ENCODE peak calls at places on chromosomes 11 and 22, in five cellular contexts. O is WTC11; X is NCI-H2081; C is retina; B is stimulated activated CD8-positive, alpha-beta memory T cell treated with anti-CD3 and anti-CD28 coated beads, Interleukin-4, amount 100 ng/mL, for 48 hours. T is an unnamed sample.

GRCh38 chr11:70782401-70782913 is 384.1 kb downstream of the CTTN start:
- DNase-seq in C (no peak), O (no peak), B (no peak), X (no peak), T (no peak)

GRCh38 chr11:122809861-122810260 is 28.4 kb upstream of the CRTAM start:
- DNase-seq in O (no peak), X (no peak), C (no peak), B (no peak), T (no peak)

GRCh38 chr22:24181088-24181995 is at the start of gene SUSD2:
- DNase-seq in B (no peak), C (peak; percentile 52), O (peak; percentile 44), X (no peak), T (no peak)

GRCh38 chr11:46290021-46290420 is 12.6 kb downstream of the CREB3L1 start:
- DNase-seq in O (no peak), B (no peak), C (no peak), X (no peak), T (no peak)

GRCh38 chr11:73388241-73389133 is 12.3 kb downstream of the RELT start:
- DNase-seq in C (peak; percentile 50), B (no peak), O (no peak), X (no peak), T (no peak)

GRCh38 chr11:26134481-26135355 is 197.2 kb upstream of the ANO3 start:
- DNase-seq in O (no peak), C (peak; percentile 52), X (no peak), B (no peak), T (no peak)

GRCh38 chr22:28398987-28399386 is 280.7 kb downstream of the TTC28 start:
- DNase-seq in C (no peak), B (no peak), O (no peak), X (no peak), T (no peak)

GRCh38 chr11:94473177-94473799 is 20.4 kb downstream of the MRE11 start:
- DNase-seq in X (no peak), C (no peak), B (no peak), O (no peak), T (no peak)

GRCh38 chr11:73350908-73351636 is 25.1 kb upstream of the RELT start:
- DNase-seq in O (peak; percentile 50), C (peak; percentile 82), B (peak; percentile 62), X (peak; percentile 44), T (peak; percentile 82)

T was measured in activated effector memory CD4-positive, alpha-beta T cell treated with anti-CD3 and anti-CD28 coated beads, Interleukin-2, amount 50 U/mL, for 16 hours.